ENCODE peak calls at places on chromosomes 6 and 20, in nine cellular contexts. C is dorsolateral prefrontal cortex; M is lung; Y is mammary epithelial cell; Q is CD8-positive, alpha-beta T cell; K is Peyer's patch; T is choroid plexus epithelial cell; S is psoas muscle; B is ovary. V is an unnamed sample.

GRCh38 chr6:141209890-141210289 is 922.8 kb upstream of the GJE1 start:
- DNase-seq in Y (no peak), T (no peak), Q (no peak), M (no peak), C (no peak), B (no peak), K (no peak), S (no peak), V (no peak)

GRCh38 chr6:39269971-39270370 is 40.7 kb upstream of the KCNK5 start:
- DNase-seq in C (no peak), M (no peak), T (no peak), B (no peak), K (no peak), Q (no peak), S (no peak), Y (no peak), V (no peak)

GRCh38 chr6:154482858-154483257 is 27.6 kb downstream of the CNKSR3 start:
- DNase-seq in Y (no peak), M (no peak), K (no peak), T (no peak), Q (no peak), C (no peak), S (no peak), B (no peak), V (no peak)

GRCh38 chr6:4348462-4349112 is 213.2 kb upstream of the ECI2 start:
- DNase-seq in T (no peak), Y (no peak), B (no peak), K (no peak), S (no peak), M (no peak), C (no peak), Q (no peak), V (no peak)

GRCh38 chr6:112343375-112343774 is 3.8 kb upstream of the RFPL4B start:
- DNase-seq in T (no peak), C (no peak), K (no peak), Q (no peak), Y (no peak), M (no peak), B (no peak), S (no peak), V (no peak)

GRCh38 chr6:3072798-3073197 is 4.5 kb downstream of the RIPK1 start:
- DNase-seq in Q (no peak), S (no peak), C (no peak), M (no peak), Y (no peak), T (no peak), B (no peak), K (no peak), V (no peak)

GRCh38 chr6:160795716-160796115 is 93.7 kb downstream of the PLG start:
- DNase-seq in S (no peak), C (no peak), Q (no peak), B (no peak), Y (peak), M (no peak), K (no peak), T (no peak), V (peak)

GRCh38 chr6:978937-979685 is 286.2 kb upstream of the EXOC2 start:
- DNase-seq in C (no peak), T (peak), Q (no peak), M (no peak), S (no peak), Y (no peak), K (no peak), B (no peak), V (no peak)

GRCh38 chr6:155419161-155419560 is 36.5 kb downstream of the NOX3 start:
- DNase-seq in T (peak), B (no peak), M (no peak), Q (no peak), S (no peak), C (no peak), K (no peak), Y (no peak), V (no peak)

GRCh38 chr6:79946242-79946641 is 1.1 kb downstream of the ELOVL4 start:
- DNase-seq in C (no peak), B (no peak), Q (no peak), Y (peak), K (no peak), T (peak), S (no peak), M (no peak), V (peak)

GRCh38 chr6:7414811-7415210 is 25.2 kb downstream of the RIOK1 start:
- DNase-seq in B (no peak), Y (no peak), Q (no peak), T (peak), C (no peak), K (no peak), M (no peak), S (no peak), V (peak)

GRCh38 chr6:136317023-136317649 is 27.5 kb upstream of the BCLAF1 start:
- DNase-seq in B (peak), K (peak), T (peak), Y (peak), S (peak), M (peak), Q (peak), C (no peak), V (peak)

GRCh38 chr20:23178806-23179205 is 92.7 kb upstream of the CD93 start:
- DNase-seq in B (no peak), Q (no peak), S (no peak), Y (no peak), T (peak), M (no peak), K (no peak), C (no peak), V (no peak)

GRCh38 chr6:10268111-10268510 is 146.8 kb downstream of the TFAP2A start:
- DNase-seq in S (no peak), C (no peak), B (no peak), K (no peak), Q (no peak), M (no peak), T (no peak), Y (no peak), V (no peak)

GRCh38 chr6:38110407-38111025 is 291.0 kb downstream of the ZFAND3 start:
- DNase-seq in M (no peak), S (peak), T (no peak), B (no peak), K (no peak), C (no peak), Y (no peak), Q (no peak), V (no peak)

GRCh38 chr6:113371106-113371505 is 486.0 kb upstream of the MARCKS start:
- DNase-seq in C (no peak), B (no peak), K (no peak), M (no peak), Y (no peak), S (no peak), Q (no peak), T (no peak), V (no peak)

GRCh38 chr6:34679552-34680255 is 16.9 kb downstream of the ILRUN start:
- DNase-seq in B (no peak), C (no peak), M (no peak), T (no peak), Y (no peak), K (no peak), Q (no peak), S (no peak), V (no peak)

GRCh38 chr20:2093200-2093781 is 8.3 kb upstream of the STK35 start:
- DNase-seq in M (no peak), S (no peak), B (no peak), T (no peak), K (peak), Y (peak), Q (peak), C (no peak), V (peak)

GRCh38 chr6:139829557-139829956 is 455.1 kb upstream of the CITED2 start:
- DNase-seq in S (no peak), B (no peak), Q (no peak), Y (no peak), C (no peak), M (no peak), T (no peak), K (no peak), V (no peak)

GRCh38 chr20:44170796-44171410 is 16.1 kb downstream of the JPH2 start:
- DNase-seq in T (no peak), B (no peak), K (no peak), Q (no peak), M (no peak), S (no peak), Y (no peak), C (no peak), V (no peak)

GRCh38 chr6:139628220-139628619 is 253.8 kb upstream of the CITED2 start:
- DNase-seq in M (no peak), S (no peak), K (no peak), B (no peak), Q (no peak), T (no peak), Y (no peak), C (no peak), V (no peak)

GRCh38 chr20:346640-347316 is at the start of gene NRSN2:
- DNase-seq in S (peak), C (peak), K (peak), B (peak), T (peak), Y (no peak), M (peak), Q (no peak), V (no peak)

GRCh38 chr6:167762259-167762962 is 64.3 kb upstream of the AFDN start:
- DNase-seq in K (peak), C (no peak), T (no peak), S (no peak), B (no peak), Y (no peak), Q (no peak), M (no peak), V (no peak)

GRCh38 chr6:134347916-134348805 is 30.2 kb upstream of the SGK1 start:
- DNase-seq in S (peak), Q (no peak), C (no peak), M (no peak), T (peak), B (peak), Y (peak), K (no peak), V (no peak)

GRCh38 chr6:144806222-144806621 is 521.1 kb downstream of the UTRN start:
- DNase-seq in K (no peak), S (no peak), M (no peak), T (no peak), C (no peak), Q (no peak), B (no peak), Y (no peak), V (no peak)

GRCh38 chr20:39048000-39048696 is 86.0 kb downstream of the DHX35 start:
- DNase-seq in M (peak), Q (peak), Y (peak), B (peak), K (peak), S (peak), C (peak), T (peak), V (peak)

GRCh38 chr6:81158956-81159355 is 593.5 kb downstream of the TENT5A start:
- DNase-seq in T (no peak), K (no peak), S (no peak), M (no peak), B (no peak), Y (no peak), Q (no peak), C (no peak), V (no peak)

GRCh38 chr6:45742591-45742990 is 273.1 kb downstream of the CLIC5 start:
- DNase-seq in C (no peak), T (no peak), Y (no peak), Q (no peak), S (no peak), B (no peak), M (no peak), K (no peak), V (no peak)

GRCh38 chr6:33492093-33492492 is 37.7 kb downstream of the ZBTB9 start:
- DNase-seq in S (no peak), M (no peak), K (no peak), Y (no peak), T (no peak), C (no peak), B (no peak), Q (no peak), V (no peak)

GRCh38 chr6:17600527-17601388 is 656 bp downstream of the FAM8A1 start:
- DNase-seq in Q (peak), B (peak), Y (peak), C (peak), T (peak), K (peak), M (peak), S (peak), V (peak)

GRCh38 chr6:136723780-136724179 is 68.5 kb downstream of the MAP3K5 start:
- DNase-seq in T (no peak), Y (no peak), B (no peak), S (no peak), M (no peak), K (no peak), C (no peak), Q (peak), V (peak)

GRCh38 chr20:44384423-44385027 is 29.0 kb downstream of the HNF4A start:
- DNase-seq in Y (peak), T (peak), K (peak), C (peak), S (peak), M (peak), B (peak), Q (peak), V (peak)

GRCh38 chr6:134921276-134921979 is 28.5 kb downstream of the ALDH8A1 start:
- DNase-seq in T (no peak), S (no peak), Y (no peak), K (no peak), C (no peak), M (no peak), Q (no peak), B (no peak), V (no peak)

GRCh38 chr6:129138739-129139405 is 255.9 kb downstream of the LAMA2 start:
- DNase-seq in Y (no peak), B (peak), K (no peak), S (no peak), T (no peak), C (no peak), M (no peak), Q (no peak), V (no peak)

GRCh38 chr6:117446851-117447250 is 21.1 kb upstream of the ROS1 start:
- DNase-seq in B (no peak), Y (no peak), T (no peak), K (no peak), Q (no peak), S (no peak), C (no peak), M (no peak), V (no peak)

GRCh38 chr20:59676126-59676876 is 72.0 kb downstream of the PHACTR3 start:
- DNase-seq in S (no peak), M (no peak), T (no peak), K (no peak), C (no peak), Q (no peak), B (no peak), Y (no peak), V (no peak)

GRCh38 chr20:3190681-3191111 is 13.8 kb downstream of the DDRGK1 start:
- DNase-seq in K (no peak), S (no peak), T (no peak), M (no peak), B (no peak), C (no peak), Y (no peak), Q (no peak), V (no peak)

GRCh38 chr20:58014628-58015315 is 213.7 kb downstream of the ANKRD60 start:
- DNase-seq in Y (peak), M (no peak), S (no peak), T (no peak), K (no peak), Q (no peak), B (no peak), C (no peak), V (peak)

GRCh38 chr20:54524849-54525248 is 49.5 kb downstream of the DOK5 start:
- DNase-seq in Y (no peak), K (no peak), B (no peak), Q (no peak), M (no peak), T (no peak), C (no peak), S (no peak), V (no peak)

DNA sequence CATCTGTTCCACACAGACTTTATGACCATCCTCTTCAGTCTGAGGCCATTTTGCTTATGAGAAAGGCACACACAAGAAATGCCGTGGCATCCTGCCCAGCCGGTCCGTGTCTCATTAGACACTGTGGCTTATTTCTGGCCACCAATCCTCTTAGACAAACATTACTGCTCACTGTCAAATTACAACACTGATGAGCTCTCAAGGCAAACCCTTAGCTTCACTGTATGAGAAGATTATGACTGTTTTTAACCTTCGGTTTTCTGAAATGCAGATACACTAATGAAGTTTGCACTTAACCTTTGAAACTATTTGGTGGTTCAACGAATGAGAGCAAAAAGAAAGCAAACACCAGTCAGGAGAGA is 50.5 kb upstream of the DST start:
- DNase-seq in K (peak), C (peak), T (peak), M (peak), Y (peak), B (peak), Q (no peak), S (peak), V (peak)
- H3K4me3 ChIP-seq in K (peak), C (peak), T (peak), M (no peak), Y (no peak), B (peak), Q (no peak), S (peak), V (no peak)

GRCh38 chr20:16821211-16822089 is 73.3 kb downstream of the OTOR start:
- DNase-seq in K (no peak), T (peak), Q (no peak), C (no peak), S (no peak), M (no peak), Y (peak), B (no peak), V (peak)
- TF ChIP-seq CTCF in K (peak), T (peak), Q (peak), C (peak), S (peak), M (peak), Y (peak), B (no peak), V (peak)

GRCh38 chr6:75207211-75207984 is 1.5 kb upstream of the COL12A1 start:
- DNase-seq in C (no peak), K (no peak), Y (no peak), S (peak), B (no peak), T (no peak), Q (no peak), M (no peak), V (no peak)

GRCh38 chr6:75204959-75205775 is 686 bp downstream of the COL12A1 start:
- DNase-seq in C (no peak), T (peak), Y (peak), Q (no peak), K (peak), B (peak), S (peak), M (peak), V (peak)

GRCh38 chr6:75205776-75206334 is at the start of gene COL12A1:
- DNase-seq in T (peak), Q (no peak), M (peak), Y (peak), S (peak), B (peak), C (no peak), K (peak), V (peak)

GRCh38 chr6:75204222-75204958 is 1.5 kb downstream of the COL12A1 start:
- DNase-seq in M (peak), C (no peak), T (peak), K (peak), S (peak), B (peak), Q (no peak), Y (peak), V (peak)

GRCh38 chr6:75206338-75207210 is 721 bp upstream of the COL12A1 start:
- DNase-seq in B (peak), S (peak), Q (no peak), Y (no peak), T (peak), C (no peak), M (no peak), K (no peak), V (no peak)
- H3K4me3 ChIP-seq in B (peak), S (peak), Q (no peak), Y (peak), T (peak), C (peak), M (no peak), K (peak), V (peak)

GRCh38 chr6:43730634-43731033 is 39.4 kb upstream of the VEGFA start:
- DNase-seq in S (no peak), Y (no peak), T (no peak), M (no peak), B (no peak), K (no peak), Q (no peak), C (no peak), V (no peak)
- TF ChIP-seq CTCF in S (no peak), Y (no peak), T (no peak), M (no peak), B (no peak), K (no peak), Q (no peak), C (no peak), V (no peak)

DNA sequence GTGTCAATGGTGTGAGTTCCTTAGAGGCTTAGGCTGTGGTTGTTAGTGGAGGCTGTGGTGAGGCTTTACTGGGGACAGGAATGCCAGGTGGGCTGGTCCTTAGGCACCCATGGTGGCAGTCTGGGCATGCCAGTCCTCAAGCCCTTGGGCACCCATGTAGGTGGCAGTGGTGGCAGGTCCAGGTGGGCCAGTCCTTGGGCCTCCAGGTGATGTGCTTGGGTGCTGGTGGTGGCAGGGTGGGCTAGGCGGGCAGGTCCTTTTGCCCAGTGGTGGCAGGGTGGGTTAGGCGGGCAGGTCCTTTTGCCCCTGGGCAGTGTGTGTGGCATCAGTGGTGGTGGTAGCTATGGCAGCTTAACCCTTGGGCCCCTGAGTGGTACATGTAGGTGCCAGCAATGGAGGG is 133.8 kb downstream of the FLRT3 start:
- DNase-seq in T (no peak), Y (no peak), Q (no peak), K (no peak), C (no peak), S (no peak), B (no peak), M (no peak), V (no peak)
- H3K4me3 ChIP-seq in T (no peak), Y (no peak), Q (no peak), K (no peak), C (no peak), S (no peak), B (no peak), M (no peak), V (no peak)

GRCh38 chr6:163339466-163339865 is 75.1 kb upstream of the QKI start:
- DNase-seq in Q (no peak), B (no peak), Y (no peak), C (no peak), K (no peak), S (no peak), T (no peak), M (no peak), V (no peak)

GRCh38 chr6:163341671-163342070 is 72.8 kb upstream of the QKI start:
- DNase-seq in S (no peak), Q (no peak), C (no peak), K (no peak), M (no peak), B (no peak), T (no peak), Y (no peak), V (peak)

GRCh38 chr6:163338671-163339405 is 75.7 kb upstream of the QKI start:
- DNase-seq in Y (no peak), C (no peak), Q (no peak), B (no peak), T (peak), K (no peak), M (no peak), S (peak), V (peak)

GRCh38 chr6:163341224-163341623 is 73.3 kb upstream of the QKI start:
- DNase-seq in K (no peak), T (no peak), B (no peak), Y (no peak), S (no peak), Q (no peak), C (no peak), M (no peak), V (no peak)

DNA sequence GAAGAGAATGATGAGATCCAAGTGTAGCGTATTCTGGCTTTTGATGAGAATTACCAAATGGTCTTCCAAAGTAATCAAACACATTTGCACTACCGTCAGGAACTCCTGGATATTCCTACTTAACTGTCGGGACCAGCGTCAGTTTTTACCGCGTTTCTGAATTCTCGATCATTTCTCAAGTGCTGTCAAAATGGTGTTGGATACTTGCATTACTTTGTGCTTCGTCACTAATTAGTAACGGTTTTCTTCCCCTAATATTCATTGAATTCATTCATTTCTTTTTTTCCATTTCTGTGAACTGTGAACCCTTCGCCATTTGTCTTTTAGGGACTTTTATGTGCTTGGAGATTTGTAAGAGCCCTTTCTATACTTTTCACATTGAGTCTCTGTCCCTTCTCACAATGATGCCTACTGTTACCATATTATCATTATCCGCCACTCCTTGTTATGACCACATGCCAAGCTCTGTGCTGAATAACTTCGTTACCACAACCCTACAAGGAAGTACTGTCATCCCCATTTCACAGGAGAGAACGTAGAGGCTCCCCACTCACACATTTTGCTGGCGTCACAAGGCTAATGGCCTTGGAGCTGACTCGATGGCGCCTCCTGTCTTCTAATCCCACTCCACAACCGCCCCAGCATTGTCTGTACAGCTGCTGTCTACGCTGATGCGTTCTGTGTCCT is 74.2 kb upstream of the QKI start:
- DNase-seq in S (no peak), Y (no peak), C (no peak), T (no peak), M (no peak), Q (no peak), K (no peak), B (no peak), V (no peak)
- TF ChIP-seq CTCF in S (peak), Y (no peak), C (peak), T (peak), M (no peak), Q (no peak), K (no peak), B (no peak), V (no peak)

GRCh38 chr6:36364669-36365479 is 22.6 kb downstream of the ETV7 start:
- DNase-seq in Q (no peak), K (peak), Y (no peak), M (no peak), S (no peak), T (peak), C (no peak), B (no peak), V (peak)
- H3K4me3 ChIP-seq in Q (no peak), K (no peak), Y (no peak), M (no peak), S (no peak), T (no peak), C (no peak), B (no peak), V (no peak)